ENCODE peak calls at places on chromosomes 13 and 19, in nine cellular contexts. R, P, B, F, N, M, J, X and I are unnamed samples.

GRCh38 chr19:39858541-39858940 is 12.4 kb upstream of the FBL start:
- DNase-seq in R (peak), P (no peak), B (no peak), F (no peak), N (no peak), M (no peak), J (no peak), X (no peak), I (no peak)

GRCh38 chr13:106276876-106277275 is 258.6 kb downstream of the EFNB2 start:
- DNase-seq in R (no peak), P (no peak), B (no peak), F (no peak), N (peak), M (no peak), J (no peak), X (no peak), I (no peak)

GRCh38 chr13:39149896-39150295 is 111.6 kb downstream of the NHLRC3 start:
- DNase-seq in R (no peak), P (no peak), B (no peak), F (no peak), N (no peak), M (no peak), J (no peak), X (no peak), I (no peak)

GRCh38 chr13:41915096-41915495 is 45.8 kb downstream of the VWA8 start:
- DNase-seq in R (no peak), P (peak), B (no peak), F (no peak), N (no peak), M (no peak), J (no peak), X (no peak), I (peak)

GRCh38 chr13:88602786-88603777 is 931.9 kb downstream of the SLITRK5 start:
- DNase-seq in R (no peak), P (no peak), B (no peak), F (no peak), N (peak), M (no peak), J (no peak), X (no peak), I (no peak)

GRCh38 chr13:113651511-113652403 is 6.2 kb downstream of the ATP4B start:
- DNase-seq in R (no peak), P (no peak), B (no peak), F (no peak), N (no peak), M (no peak), J (no peak), X (no peak), I (no peak)

GRCh38 chr13:33052446-33052845 is 36.2 kb downstream of the KL start:
- DNase-seq in R (no peak), P (peak), B (no peak), F (no peak), N (no peak), M (no peak), J (no peak), X (no peak), I (peak)

GRCh38 chr19:43784981-43785808 is 4.4 kb upstream of the KCNN4 start:
- DNase-seq in R (peak), P (peak), B (no peak), F (peak), N (peak), M (peak), J (no peak), X (no peak), I (peak)

GRCh38 chr19:18419195-18419698 is at the start of gene SSBP4:
- DNase-seq in R (peak), P (peak), B (no peak), F (peak), N (peak), M (peak), J (no peak), X (peak), I (peak)

GRCh38 chr13:45040626-45041025 is 51.3 kb downstream of the GPALPP1 start:
- DNase-seq in R (no peak), P (no peak), B (no peak), F (no peak), N (no peak), M (no peak), J (no peak), X (no peak), I (no peak)

GRCh38 chr19:48481846-48482639 is 12.9 kb downstream of the CYTH2 start:
- DNase-seq in R (no peak), P (peak), B (no peak), F (no peak), N (no peak), M (no peak), J (no peak), X (no peak), I (peak)

GRCh38 chr19:4023600-4024398 is 16.3 kb downstream of the PIAS4 start:
- DNase-seq in R (no peak), P (no peak), B (no peak), F (no peak), N (no peak), M (no peak), J (no peak), X (no peak), I (no peak)

GRCh38 chr19:6092329-6093286 is 17.7 kb downstream of the RFX2 start:
- DNase-seq in R (peak), P (peak), B (no peak), F (peak), N (no peak), M (no peak), J (peak), X (peak), I (peak)

GRCh38 chr19:18697680-18698079 is 14.2 kb downstream of the CRTC1 start:
- DNase-seq in R (no peak), P (no peak), B (no peak), F (no peak), N (no peak), M (no peak), J (no peak), X (no peak), I (peak)

GRCh38 chr19:19457691-19458090 is 52.2 kb downstream of the GATAD2A start:
- DNase-seq in R (no peak), P (peak), B (no peak), F (no peak), N (no peak), M (peak), J (no peak), X (no peak), I (no peak)

GRCh38 chr13:38415233-38415632 is 65.6 kb downstream of the UFM1 start:
- DNase-seq in R (no peak), P (peak), B (no peak), F (no peak), N (no peak), M (no peak), J (no peak), X (no peak), I (peak)

GRCh38 chr13:112835796-112836195 is 133.2 kb upstream of the MCF2L start:
- DNase-seq in R (no peak), P (no peak), B (no peak), F (no peak), N (no peak), M (no peak), J (no peak), X (no peak), I (no peak)

GRCh38 chr13:58960909-58961308 is 1202.8 kb downstream of the DIAPH3 start:
- DNase-seq in R (no peak), P (no peak), B (no peak), F (no peak), N (peak), M (no peak), J (no peak), X (no peak), I (no peak)

GRCh38 chr13:50222569-50223332 is 207.5 kb downstream of the KCNRG start:
- DNase-seq in R (no peak), P (peak), B (no peak), F (no peak), N (no peak), M (peak), J (peak), X (peak), I (peak)

GRCh38 chr13:79434578-79434977 is 28.5 kb upstream of the RBM26 start:
- DNase-seq in R (no peak), P (peak), B (no peak), F (no peak), N (no peak), M (no peak), J (no peak), X (no peak), I (peak)

GRCh38 chr13:20411638-20412342 is 113.9 kb downstream of the CRYL1 start:
- DNase-seq in R (peak), P (no peak), B (peak), F (no peak), N (no peak), M (peak), J (no peak), X (no peak), I (no peak)

GRCh38 chr13:59666504-59666903 is 497.2 kb downstream of the DIAPH3 start:
- DNase-seq in R (no peak), P (no peak), B (no peak), F (no peak), N (no peak), M (no peak), J (no peak), X (no peak), I (no peak)

GRCh38 chr13:60398438-60398891 is 1.4 kb downstream of the TDRD3 start:
- DNase-seq in R (peak), P (peak), B (no peak), F (no peak), N (no peak), M (no peak), J (no peak), X (no peak), I (no peak)

GRCh38 chr19:6252066-6252465 is 27.7 kb downstream of the MLLT1 start:
- DNase-seq in R (no peak), P (no peak), B (no peak), F (no peak), N (no peak), M (no peak), J (no peak), X (no peak), I (no peak)

GRCh38 chr19:40442328-40443130 is 1.6 kb downstream of the SERTAD3 start:
- DNase-seq in R (no peak), P (no peak), B (no peak), F (no peak), N (no peak), M (no peak), J (no peak), X (no peak), I (no peak)

GRCh38 chr13:77584111-77584510 is 48.6 kb downstream of the SCEL start:
- DNase-seq in R (no peak), P (no peak), B (no peak), F (no peak), N (no peak), M (no peak), J (peak), X (peak), I (no peak)

GRCh38 chr13:27919934-27920676 is at the start of gene PDX1:
- DNase-seq in R (peak), P (no peak), B (no peak), F (no peak), N (no peak), M (peak), J (no peak), X (no peak), I (no peak)

GRCh38 chr13:85040176-85040660 is 759.0 kb downstream of the SLITRK6 start:
- DNase-seq in R (no peak), P (no peak), B (no peak), F (no peak), N (no peak), M (no peak), J (no peak), X (no peak), I (no peak)

GRCh38 chr19:38690832-38691231 is 43.4 kb downstream of the ACTN4 start:
- DNase-seq in R (no peak), P (no peak), B (no peak), F (no peak), N (no peak), M (no peak), J (no peak), X (no peak), I (no peak)

GRCh38 chr19:55452381-55453325 is 8.8 kb downstream of the ISOC2 start:
- DNase-seq in R (peak), P (peak), B (peak), F (peak), N (peak), M (peak), J (peak), X (peak), I (peak)

GRCh38 chr19:18233224-18233825 is 7.1 kb upstream of the PDE4C start:
- DNase-seq in R (peak), P (peak), B (no peak), F (peak), N (no peak), M (peak), J (no peak), X (no peak), I (no peak)